ENCODE peak calls at places on chromosomes 4 and X, in seven cellular contexts. One of them, this sample, is unnamed.

GRCh38 chr4:60794372-60794771 is 405.8 kb upstream of the ADGRL3 start:
- DNase-seq in epithelial cell of esophagus: no peak
- DNase-seq in uterus: no peak
- DNase-seq in ELF-1: no peak
- DNase-seq in choroid plexus epithelial cell: no peak
- DNase-seq in osteocyte: no peak
- DNase-seq in KBM-7: no peak
- DNase-seq in this sample: no peak

GRCh38 chrX:29545878-29546277 is 669.5 kb upstream of the MAGEB2 start:
- DNase-seq in epithelial cell of esophagus: no peak
- DNase-seq in uterus: no peak
- DNase-seq in ELF-1: no peak
- DNase-seq in choroid plexus epithelial cell: no peak
- DNase-seq in osteocyte: no peak
- DNase-seq in KBM-7: no peak
- DNase-seq in this sample: no peak

GRCh38 chrX:124280294-124280902 is 52.1 kb upstream of the TEX13D start:
- DNase-seq in epithelial cell of esophagus: no peak
- DNase-seq in uterus: no peak
- DNase-seq in ELF-1: no peak
- DNase-seq in choroid plexus epithelial cell: no peak
- DNase-seq in osteocyte: no peak
- DNase-seq in KBM-7: no peak
- DNase-seq in this sample: no peak

GRCh38 chrX:111719426-111720210 is 38.6 kb downstream of the ALG13 start:
- DNase-seq in epithelial cell of esophagus: peak
- DNase-seq in uterus: no peak
- DNase-seq in ELF-1: no peak
- DNase-seq in choroid plexus epithelial cell: peak
- DNase-seq in osteocyte: no peak
- DNase-seq in KBM-7: peak
- DNase-seq in this sample: no peak

GRCh38 chr4:7016086-7016485 is 27.1 kb upstream of the TADA2B start:
- DNase-seq in epithelial cell of esophagus: no peak
- DNase-seq in uterus: no peak
- DNase-seq in ELF-1: no peak
- DNase-seq in choroid plexus epithelial cell: no peak
- DNase-seq in osteocyte: no peak
- DNase-seq in KBM-7: no peak
- DNase-seq in this sample: no peak

GRCh38 chr4:169311643-169312365 is 41.0 kb upstream of the SH3RF1 start:
- DNase-seq in epithelial cell of esophagus: peak
- DNase-seq in uterus: no peak
- DNase-seq in ELF-1: peak
- DNase-seq in choroid plexus epithelial cell: peak
- DNase-seq in osteocyte: no peak
- DNase-seq in KBM-7: peak
- DNase-seq in this sample: peak

GRCh38 chr4:2799444-2799911 is 6.6 kb downstream of the SH3BP2 start:
- DNase-seq in epithelial cell of esophagus: no peak
- DNase-seq in uterus: peak
- DNase-seq in ELF-1: no peak
- DNase-seq in choroid plexus epithelial cell: no peak
- DNase-seq in osteocyte: no peak
- DNase-seq in KBM-7: no peak
- DNase-seq in this sample: peak

GRCh38 chr4:130825283-130825682 is 1729.3 kb downstream of the C4orf33 start:
- DNase-seq in epithelial cell of esophagus: peak
- DNase-seq in uterus: no peak
- DNase-seq in ELF-1: no peak
- DNase-seq in choroid plexus epithelial cell: no peak
- DNase-seq in osteocyte: no peak
- DNase-seq in KBM-7: no peak
- DNase-seq in this sample: no peak

GRCh38 chrX:109959356-109959871 is 43.5 kb upstream of the TMEM164 start:
- DNase-seq in epithelial cell of esophagus: no peak
- DNase-seq in uterus: no peak
- DNase-seq in ELF-1: no peak
- DNase-seq in choroid plexus epithelial cell: no peak
- DNase-seq in osteocyte: no peak
- DNase-seq in KBM-7: peak
- DNase-seq in this sample: no peak

GRCh38 chr4:31089815-31090214 is 369.6 kb downstream of the PCDH7 start:
- DNase-seq in epithelial cell of esophagus: peak
- DNase-seq in uterus: no peak
- DNase-seq in ELF-1: no peak
- DNase-seq in choroid plexus epithelial cell: peak
- DNase-seq in osteocyte: no peak
- DNase-seq in KBM-7: no peak
- DNase-seq in this sample: no peak

GRCh38 chrX:107429090-107429489 is 20.4 kb upstream of the FRMPD3 start:
- DNase-seq in epithelial cell of esophagus: peak
- DNase-seq in uterus: no peak
- DNase-seq in ELF-1: peak
- DNase-seq in choroid plexus epithelial cell: peak
- DNase-seq in osteocyte: no peak
- DNase-seq in KBM-7: peak
- DNase-seq in this sample: peak

This sample was measured in endothelial cell.